ENCODE peak calls at places on chromosomes 11 and 22, in nine cellular contexts. One of them, this sample, is unnamed.

GRCh38 chr11:104148074-104148473 is 15.9 kb downstream of the PDGFD start:
- DNase-seq in ovary: no peak
- DNase-seq in mesenchymal stem cell: no peak
- DNase-seq in body of pancreas: no peak
- DNase-seq in aorta: no peak
- DNase-seq in neural progenitor cell: no peak
- DNase-seq in heart left ventricle: no peak
- DNase-seq in cardiac muscle cell: no peak
- DNase-seq in gastrocnemius medialis: no peak
- DNase-seq in this sample: no peak

GRCh38 chr11:35236667-35237003 is 97.7 kb downstream of the CD44 start:
- DNase-seq in ovary: no peak
- DNase-seq in mesenchymal stem cell: peak; percentile 59
- DNase-seq in body of pancreas: peak; percentile 18
- DNase-seq in aorta: no peak
- DNase-seq in neural progenitor cell: no peak
- DNase-seq in heart left ventricle: no peak
- DNase-seq in cardiac muscle cell: no peak
- DNase-seq in gastrocnemius medialis: no peak
- DNase-seq in this sample: peak; percentile 86

GRCh38 chr11:2091786-2092463 is 47.3 kb downstream of the IGF2 start:
- DNase-seq in ovary: no peak
- DNase-seq in mesenchymal stem cell: no peak
- DNase-seq in body of pancreas: no peak
- DNase-seq in aorta: no peak
- DNase-seq in neural progenitor cell: no peak
- DNase-seq in heart left ventricle: peak; percentile 18
- DNase-seq in cardiac muscle cell: no peak
- DNase-seq in gastrocnemius medialis: no peak
- DNase-seq in this sample: no peak

GRCh38 chr11:83158965-83159900 is 2.3 kb downstream of the PCF11 start:
- DNase-seq in ovary: no peak
- DNase-seq in mesenchymal stem cell: no peak
- DNase-seq in body of pancreas: no peak
- DNase-seq in aorta: no peak
- DNase-seq in neural progenitor cell: no peak
- DNase-seq in heart left ventricle: no peak
- DNase-seq in cardiac muscle cell: no peak
- DNase-seq in gastrocnemius medialis: no peak
- DNase-seq in this sample: no peak

GRCh38 chr22:46515208-46516111 is 22.0 kb downstream of the CELSR1 start:
- DNase-seq in ovary: no peak
- DNase-seq in mesenchymal stem cell: peak; percentile 14
- DNase-seq in body of pancreas: no peak
- DNase-seq in aorta: no peak
- DNase-seq in neural progenitor cell: no peak
- DNase-seq in heart left ventricle: no peak
- DNase-seq in cardiac muscle cell: no peak
- DNase-seq in gastrocnemius medialis: no peak
- DNase-seq in this sample: no peak

GRCh38 chr11:34288482-34288881 is 69.3 kb downstream of the ABTB2 start:
- DNase-seq in ovary: no peak
- DNase-seq in mesenchymal stem cell: no peak
- DNase-seq in body of pancreas: no peak
- DNase-seq in aorta: no peak
- DNase-seq in neural progenitor cell: no peak
- DNase-seq in heart left ventricle: no peak
- DNase-seq in cardiac muscle cell: peak; percentile 59
- DNase-seq in gastrocnemius medialis: no peak
- DNase-seq in this sample: no peak

GRCh38 chr11:10379022-10379421 is 74.1 kb downstream of the ADM start:
- DNase-seq in ovary: no peak
- DNase-seq in mesenchymal stem cell: peak; percentile 45
- DNase-seq in body of pancreas: no peak
- DNase-seq in aorta: no peak
- DNase-seq in neural progenitor cell: peak; percentile 55
- DNase-seq in heart left ventricle: no peak
- DNase-seq in cardiac muscle cell: peak; percentile 71
- DNase-seq in gastrocnemius medialis: no peak
- DNase-seq in this sample: no peak

GRCh38 chr22:45229181-45229580 is 11.5 kb downstream of the KIAA0930 start:
- DNase-seq in ovary: no peak
- DNase-seq in mesenchymal stem cell: no peak
- DNase-seq in body of pancreas: no peak
- DNase-seq in aorta: no peak
- DNase-seq in neural progenitor cell: no peak
- DNase-seq in heart left ventricle: no peak
- DNase-seq in cardiac muscle cell: no peak
- DNase-seq in gastrocnemius medialis: no peak
- DNase-seq in this sample: no peak

GRCh38 chr11:43937434-43938411 is 4.7 kb upstream of the C11orf96 start:
- DNase-seq in ovary: no peak
- DNase-seq in mesenchymal stem cell: peak; percentile 81
- DNase-seq in body of pancreas: no peak
- DNase-seq in aorta: no peak
- DNase-seq in neural progenitor cell: no peak
- DNase-seq in heart left ventricle: no peak
- DNase-seq in cardiac muscle cell: no peak
- DNase-seq in gastrocnemius medialis: no peak
- DNase-seq in this sample: no peak

GRCh38 chr11:68659158-68659921 is 25.0 kb upstream of the GAL start:
- DNase-seq in ovary: peak; percentile 89
- DNase-seq in mesenchymal stem cell: peak; percentile 59
- DNase-seq in body of pancreas: peak; percentile 53
- DNase-seq in aorta: peak; percentile 68
- DNase-seq in neural progenitor cell: no peak
- DNase-seq in heart left ventricle: peak; percentile 81
- DNase-seq in cardiac muscle cell: no peak
- DNase-seq in gastrocnemius medialis: peak; percentile 37
- DNase-seq in this sample: peak; percentile 83

GRCh38 chr11:116646191-116646590 is 126.6 kb downstream of the BUD13 start:
- DNase-seq in ovary: no peak
- DNase-seq in mesenchymal stem cell: no peak
- DNase-seq in body of pancreas: no peak
- DNase-seq in aorta: no peak
- DNase-seq in neural progenitor cell: no peak
- DNase-seq in heart left ventricle: no peak
- DNase-seq in cardiac muscle cell: no peak
- DNase-seq in gastrocnemius medialis: no peak
- DNase-seq in this sample: no peak

GRCh38 chr11:119055901-119056300 is 1.1 kb downstream of the HYOU1 start:
- DNase-seq in ovary: no peak
- DNase-seq in mesenchymal stem cell: peak; percentile 53
- DNase-seq in body of pancreas: no peak
- DNase-seq in aorta: no peak
- DNase-seq in neural progenitor cell: peak; percentile 32
- DNase-seq in heart left ventricle: no peak
- DNase-seq in cardiac muscle cell: no peak
- DNase-seq in gastrocnemius medialis: no peak
- DNase-seq in this sample: no peak

DNA sequence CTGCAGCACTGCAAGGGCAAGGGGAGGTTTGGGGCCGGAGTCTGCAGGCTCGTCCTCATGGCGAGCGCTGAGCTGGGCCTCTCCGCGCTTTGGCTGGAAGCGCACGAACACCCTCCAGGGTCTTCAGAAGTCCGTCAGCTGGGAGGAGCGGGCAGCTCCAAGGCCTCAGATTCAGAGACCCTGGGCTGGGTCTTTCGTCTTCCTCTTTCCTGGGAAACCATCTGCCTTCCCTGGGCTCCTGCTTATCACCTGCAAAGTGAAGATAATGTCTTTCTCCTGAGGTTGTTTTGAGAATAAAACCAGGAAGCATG is 525.6 kb downstream of the BRD1 start:
- DNase-seq in ovary: no peak
- DNase-seq in mesenchymal stem cell: no peak
- DNase-seq in body of pancreas: no peak
- DNase-seq in aorta: no peak
- DNase-seq in neural progenitor cell: no peak
- DNase-seq in heart left ventricle: no peak
- DNase-seq in cardiac muscle cell: no peak
- DNase-seq in gastrocnemius medialis: no peak
- DNase-seq in this sample: no peak
- H3K27me3 ChIP-seq in ovary: no peaks in the 10 kb centered on the region
- H3K27me3 ChIP-seq in mesenchymal stem cell: peaks cover 12% of the 10 kb centered on the region
- H3K27me3 ChIP-seq in body of pancreas: peaks cover 10% of the 10 kb centered on the region
- H3K27me3 ChIP-seq in aorta: no peaks in the 10 kb centered on the region
- H3K27me3 ChIP-seq in neural progenitor cell: no peaks in the 10 kb centered on the region
- H3K27me3 ChIP-seq in heart left ventricle: peaks cover 51% of the 10 kb centered on the region
- H3K27me3 ChIP-seq in cardiac muscle cell: no peaks in the 10 kb centered on the region
- H3K27me3 ChIP-seq in gastrocnemius medialis: peaks cover 2% of the 10 kb centered on the region
- H3K27me3 ChIP-seq in this sample: no peaks in the 10 kb centered on the region

GRCh38 chr11:47107709-47108108 is 69.0 kb downstream of the ARFGAP2 start:
- DNase-seq in ovary: no peak
- DNase-seq in mesenchymal stem cell: no peak
- DNase-seq in body of pancreas: no peak
- DNase-seq in aorta: no peak
- DNase-seq in neural progenitor cell: no peak
- DNase-seq in heart left ventricle: no peak
- DNase-seq in cardiac muscle cell: no peak
- DNase-seq in gastrocnemius medialis: no peak
- DNase-seq in this sample: no peak

GRCh38 chr11:47104337-47104950 is 72.2 kb downstream of the ARFGAP2 start:
- DNase-seq in ovary: no peak
- DNase-seq in mesenchymal stem cell: peak; percentile 18
- DNase-seq in body of pancreas: no peak
- DNase-seq in aorta: no peak
- DNase-seq in neural progenitor cell: peak; percentile 54
- DNase-seq in heart left ventricle: no peak
- DNase-seq in cardiac muscle cell: no peak
- DNase-seq in gastrocnemius medialis: no peak
- DNase-seq in this sample: no peak

GRCh38 chr11:47105541-47105940 is 71.1 kb downstream of the ARFGAP2 start:
- DNase-seq in ovary: no peak
- DNase-seq in mesenchymal stem cell: no peak
- DNase-seq in body of pancreas: no peak
- DNase-seq in aorta: no peak
- DNase-seq in neural progenitor cell: no peak
- DNase-seq in heart left ventricle: no peak
- DNase-seq in cardiac muscle cell: no peak
- DNase-seq in gastrocnemius medialis: no peak
- DNase-seq in this sample: no peak

GRCh38 chr11:47106839-47107520 is 69.7 kb downstream of the ARFGAP2 start:
- DNase-seq in ovary: no peak
- DNase-seq in mesenchymal stem cell: no peak
- DNase-seq in body of pancreas: no peak
- DNase-seq in aorta: no peak
- DNase-seq in neural progenitor cell: peak; percentile 39
- DNase-seq in heart left ventricle: no peak
- DNase-seq in cardiac muscle cell: no peak
- DNase-seq in gastrocnemius medialis: no peak
- DNase-seq in this sample: no peak

GRCh38 chr11:47105974-47106373 is 70.7 kb downstream of the ARFGAP2 start:
- DNase-seq in ovary: no peak
- DNase-seq in mesenchymal stem cell: no peak
- DNase-seq in body of pancreas: no peak
- DNase-seq in aorta: no peak
- DNase-seq in neural progenitor cell: no peak
- DNase-seq in heart left ventricle: no peak
- DNase-seq in cardiac muscle cell: no peak
- DNase-seq in gastrocnemius medialis: no peak
- DNase-seq in this sample: no peak
- H3K4me3 ChIP-seq in ovary: no peak overlapping the region
- H3K4me3 ChIP-seq in mesenchymal stem cell: no peak overlapping the region
- H3K4me3 ChIP-seq in body of pancreas: no peak overlapping the region
- H3K4me3 ChIP-seq in aorta: no peak overlapping the region
- H3K4me3 ChIP-seq in neural progenitor cell: no peak overlapping the region
- H3K4me3 ChIP-seq in heart left ventricle: no peak overlapping the region
- H3K4me3 ChIP-seq in cardiac muscle cell: no peak overlapping the region
- H3K4me3 ChIP-seq in gastrocnemius medialis: no peak overlapping the region
- H3K4me3 ChIP-seq in this sample: no peak overlapping the region

DNA sequence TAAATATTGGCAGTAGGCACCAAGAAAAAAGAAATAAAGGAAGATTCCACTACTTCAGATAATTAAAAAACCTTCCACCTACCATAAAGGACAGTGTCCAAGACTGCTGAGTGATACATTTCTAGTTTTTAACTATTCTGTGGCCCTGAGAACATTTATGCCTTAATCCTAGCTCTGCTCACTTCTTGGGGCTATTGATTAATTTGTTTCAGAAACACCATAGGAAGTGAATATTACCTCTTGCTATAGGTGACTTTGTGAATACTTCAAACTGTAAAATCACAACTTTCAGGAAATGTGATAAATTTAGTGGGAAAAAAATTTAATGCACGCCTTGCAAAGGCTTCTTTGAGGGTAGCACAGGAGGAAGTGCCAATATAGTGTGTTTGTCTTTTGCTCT is 35.2 kb downstream of the NF2 start:
- DNase-seq in ovary: no peak
- DNase-seq in mesenchymal stem cell: no peak
- DNase-seq in body of pancreas: no peak
- DNase-seq in aorta: no peak
- DNase-seq in neural progenitor cell: no peak
- DNase-seq in heart left ventricle: no peak
- DNase-seq in cardiac muscle cell: no peak
- DNase-seq in gastrocnemius medialis: no peak
- DNase-seq in this sample: no peak
- H3K27me3 ChIP-seq in ovary: no peaks in the 10 kb centered on the region
- H3K27me3 ChIP-seq in mesenchymal stem cell: no peaks in the 10 kb centered on the region
- H3K27me3 ChIP-seq in body of pancreas: no peaks in the 10 kb centered on the region
- H3K27me3 ChIP-seq in aorta: no peaks in the 10 kb centered on the region
- H3K27me3 ChIP-seq in neural progenitor cell: no peaks in the 10 kb centered on the region
- H3K27me3 ChIP-seq in heart left ventricle: no peaks in the 10 kb centered on the region
- H3K27me3 ChIP-seq in cardiac muscle cell: no peaks in the 10 kb centered on the region
- H3K27me3 ChIP-seq in gastrocnemius medialis: no peaks in the 10 kb centered on the region
- H3K27me3 ChIP-seq in this sample: no peaks in the 10 kb centered on the region

GRCh38 chr11:12413141-12414055 is 36.0 kb downstream of the PARVA start:
- DNase-seq in ovary: no peak
- DNase-seq in mesenchymal stem cell: no peak
- DNase-seq in body of pancreas: no peak
- DNase-seq in aorta: no peak
- DNase-seq in neural progenitor cell: no peak
- DNase-seq in heart left ventricle: no peak
- DNase-seq in cardiac muscle cell: no peak
- DNase-seq in gastrocnemius medialis: peak; percentile 30
- DNase-seq in this sample: peak; percentile 26
- H3K4me3 ChIP-seq in ovary: no peak overlapping the region
- H3K4me3 ChIP-seq in mesenchymal stem cell: no peak overlapping the region
- H3K4me3 ChIP-seq in body of pancreas: no peak overlapping the region
- H3K4me3 ChIP-seq in aorta: no peak overlapping the region
- H3K4me3 ChIP-seq in neural progenitor cell: no peak overlapping the region
- H3K4me3 ChIP-seq in heart left ventricle: no peak overlapping the region
- H3K4me3 ChIP-seq in cardiac muscle cell: no peak overlapping the region
- H3K4me3 ChIP-seq in gastrocnemius medialis: no peak overlapping the region
- H3K4me3 ChIP-seq in this sample: peak overlapping the region; percentile 10

GRCh38 chr22:25050566-25050965 is 98.0 kb downstream of the KIAA1671 start:
- DNase-seq in ovary: no peak
- DNase-seq in mesenchymal stem cell: no peak
- DNase-seq in body of pancreas: no peak
- DNase-seq in aorta: no peak
- DNase-seq in neural progenitor cell: no peak
- DNase-seq in heart left ventricle: no peak
- DNase-seq in cardiac muscle cell: no peak
- DNase-seq in gastrocnemius medialis: no peak
- DNase-seq in this sample: no peak
- H3K27me3 ChIP-seq in ovary: no peaks in the 10 kb centered on the region
- H3K27me3 ChIP-seq in mesenchymal stem cell: no peaks in the 10 kb centered on the region
- H3K27me3 ChIP-seq in body of pancreas: no peaks in the 10 kb centered on the region
- H3K27me3 ChIP-seq in aorta: no peaks in the 10 kb centered on the region
- H3K27me3 ChIP-seq in neural progenitor cell: no peaks in the 10 kb centered on the region
- H3K27me3 ChIP-seq in heart left ventricle: no peaks in the 10 kb centered on the region
- H3K27me3 ChIP-seq in cardiac muscle cell: no peaks in the 10 kb centered on the region
- H3K27me3 ChIP-seq in gastrocnemius medialis: no peaks in the 10 kb centered on the region
- H3K27me3 ChIP-seq in this sample: no peaks in the 10 kb centered on the region

GRCh38 chr11:72042059-72042425 is 38.3 kb downstream of the NUMA1 start:
- DNase-seq in ovary: no peak
- DNase-seq in mesenchymal stem cell: no peak
- DNase-seq in body of pancreas: no peak
- DNase-seq in aorta: no peak
- DNase-seq in neural progenitor cell: no peak
- DNase-seq in heart left ventricle: no peak
- DNase-seq in cardiac muscle cell: no peak
- DNase-seq in gastrocnemius medialis: no peak
- DNase-seq in this sample: no peak
- H3K4me3 ChIP-seq in ovary: peak overlapping the region; percentile 57
- H3K4me3 ChIP-seq in mesenchymal stem cell: no peak overlapping the region
- H3K4me3 ChIP-seq in body of pancreas: no peak overlapping the region
- H3K4me3 ChIP-seq in aorta: peak overlapping the region; percentile 30
- H3K4me3 ChIP-seq in neural progenitor cell: peak overlapping the region; percentile 54
- H3K4me3 ChIP-seq in heart left ventricle: peak overlapping the region; percentile 65
- H3K4me3 ChIP-seq in cardiac muscle cell: peak overlapping the region; percentile 65
- H3K4me3 ChIP-seq in gastrocnemius medialis: peak overlapping the region; percentile 78
- H3K4me3 ChIP-seq in this sample: peak overlapping the region; percentile 57

This sample was measured in MG63.